ENCODE peak calls at places on chromosomes 12 and 14, in ten cellular contexts. G, P, O, J, S, N, Z, V, I and R are unnamed samples.

GRCh38 chr12:28460420-28461130 is 270.3 kb downstream of the CCDC91 start:
- DNase-seq in G (no peak), P (no peak), O (no peak), J (no peak), S (no peak), N (no peak), Z (no peak), V (no peak), I (no peak), R (no peak)

GRCh38 chr14:28142400-28143015 is 624.1 kb upstream of the FOXG1 start:
- DNase-seq in G (no peak), P (peak), O (no peak), J (no peak), S (no peak), N (no peak), Z (no peak), V (no peak), I (no peak), R (no peak)

GRCh38 chr12:124524231-124524925 is 43.0 kb downstream of the NCOR2 start:
- DNase-seq in G (no peak), P (no peak), O (no peak), J (no peak), S (no peak), N (no peak), Z (no peak), V (no peak), I (no peak), R (no peak)

GRCh38 chr14:100135073-100135472 is 24.4 kb downstream of the DEGS2 start:
- DNase-seq in G (no peak), P (no peak), O (no peak), J (no peak), S (no peak), N (no peak), Z (no peak), V (no peak), I (no peak), R (no peak)

GRCh38 chr14:39351708-39352107 is 80.5 kb downstream of the FBXO33 start:
- DNase-seq in G (no peak), P (no peak), O (no peak), J (no peak), S (no peak), N (no peak), Z (no peak), V (no peak), I (no peak), R (no peak)

GRCh38 chr14:81429028-81429427 is 28.9 kb upstream of the STON2 start:
- DNase-seq in G (no peak), P (no peak), O (no peak), J (no peak), S (no peak), N (no peak), Z (no peak), V (no peak), I (no peak), R (no peak)

GRCh38 chr14:75259946-75260545 is 18.6 kb upstream of the FOS start:
- DNase-seq in G (no peak), P (no peak), O (no peak), J (no peak), S (no peak), N (no peak), Z (no peak), V (no peak), I (no peak), R (no peak)

GRCh38 chr14:84343637-84344036 is 1186.3 kb upstream of the FLRT2 start:
- DNase-seq in G (no peak), P (no peak), O (no peak), J (no peak), S (no peak), N (no peak), Z (no peak), V (no peak), I (no peak), R (no peak)

GRCh38 chr14:89331398-89331797 is 85.6 kb downstream of the FOXN3 start:
- DNase-seq in G (no peak), P (peak), O (no peak), J (no peak), S (no peak), N (no peak), Z (no peak), V (no peak), I (no peak), R (no peak)

GRCh38 chr14:81529391-81529790 is 4.3 kb downstream of the SEL1L start:
- DNase-seq in G (no peak), P (no peak), O (no peak), J (no peak), S (no peak), N (no peak), Z (no peak), V (no peak), I (no peak), R (no peak)

GRCh38 chr14:57933363-57933762 is 67.5 kb upstream of the SLC35F4 start:
- DNase-seq in G (no peak), P (peak), O (no peak), J (no peak), S (no peak), N (no peak), Z (no peak), V (no peak), I (no peak), R (no peak)

GRCh38 chr12:70891059-70891632 is 29.4 kb downstream of the PTPRR start:
- DNase-seq in G (no peak), P (peak), O (no peak), J (no peak), S (no peak), N (no peak), Z (no peak), V (no peak), I (no peak), R (no peak)

GRCh38 chr12:30874455-30875313 is 51.9 kb upstream of the TSPAN11 start:
- DNase-seq in G (no peak), P (no peak), O (no peak), J (no peak), S (no peak), N (no peak), Z (no peak), V (no peak), I (no peak), R (no peak)